ENCODE peak calls at places on chromosomes 1 and 21, in six cellular contexts. Q, N, A, T, I and J are unnamed samples.

GRCh38 chr1:192263436-192263835 is 53.4 kb upstream of the RGS21 start:
- DNase-seq in Q (no peak), N (no peak), A (no peak), T (no peak), I (no peak), J (no peak)

GRCh38 chr1:100462291-100463040 is 75.5 kb upstream of the GPR88 start:
- DNase-seq in Q (no peak), N (no peak), A (no peak), T (no peak), I (no peak), J (no peak)

GRCh38 chr1:160095382-160096105 is 2.9 kb downstream of the IGSF8 start:
- DNase-seq in Q (no peak), N (no peak), A (no peak), T (peak), I (no peak), J (no peak)

GRCh38 chr1:183417691-183418491 is at the start of gene NMNAT2:
- DNase-seq in Q (no peak), N (no peak), A (no peak), T (peak), I (no peak), J (no peak)

GRCh38 chr1:8055973-8056372 is 29.9 kb upstream of the ERRFI1 start:
- DNase-seq in Q (no peak), N (no peak), A (no peak), T (no peak), I (no peak), J (no peak)

GRCh38 chr1:12460911-12461621 is 156.9 kb downstream of the DHRS3 start:
- DNase-seq in Q (no peak), N (no peak), A (peak), T (peak), I (no peak), J (peak)

GRCh38 chr21:45525910-45526306 is 16.3 kb downstream of the SLC19A1 start:
- DNase-seq in Q (no peak), N (peak), A (no peak), T (no peak), I (no peak), J (no peak)

GRCh38 chr21:45542242-45542666 is at the start of gene SLC19A1:
- DNase-seq in Q (peak), N (peak), A (peak), T (peak), I (peak), J (no peak)

GRCh38 chr1:25068316-25068715 is 138.2 kb upstream of the RUNX3 start:
- DNase-seq in Q (no peak), N (no peak), A (no peak), T (no peak), I (no peak), J (no peak)

GRCh38 chr1:236861560-236862230 is 66.6 kb downstream of the MTR start:
- DNase-seq in Q (no peak), N (no peak), A (no peak), T (no peak), I (no peak), J (no peak)

GRCh38 chr21:45836268-45836655 is 145.3 kb upstream of the COL6A1 start:
- DNase-seq in Q (no peak), N (no peak), A (no peak), T (no peak), I (no peak), J (peak)

GRCh38 chr1:208207388-208208131 is 36.6 kb downstream of the PLXNA2 start:
- DNase-seq in Q (no peak), N (no peak), A (peak), T (peak), I (no peak), J (no peak)

GRCh38 chr1:214558002-214558770 is 6.8 kb upstream of the PTPN14 start:
- DNase-seq in Q (no peak), N (no peak), A (no peak), T (no peak), I (no peak), J (no peak)

GRCh38 chr1:54919367-54920359 is 32.7 kb upstream of the DHCR24 start:
- DNase-seq in Q (no peak), N (no peak), A (no peak), T (no peak), I (no peak), J (no peak)

GRCh38 chr1:1085171-1085841 is 11.2 kb upstream of the RNF223 start:
- DNase-seq in Q (no peak), N (no peak), A (no peak), T (no peak), I (no peak), J (no peak)

GRCh38 chr1:112614460-112615065 is 4.4 kb downstream of the ST7L start:
- DNase-seq in Q (peak), N (no peak), A (no peak), T (peak), I (no peak), J (no peak)

GRCh38 chr21:45590726-45591618 is 48.7 kb upstream of the SLC19A1 start:
- DNase-seq in Q (peak), N (peak), A (no peak), T (no peak), I (peak), J (no peak)

GRCh38 chr1:202572867-202573266 is 137.4 kb downstream of the SYT2 start:
- DNase-seq in Q (no peak), N (no peak), A (no peak), T (no peak), I (no peak), J (no peak)

GRCh38 chr1:167477962-167478361 is 40.4 kb downstream of the CD247 start:
- DNase-seq in Q (no peak), N (no peak), A (no peak), T (no peak), I (no peak), J (no peak)

GRCh38 chr1:65009724-65010420 is 43.5 kb upstream of the JAK1 start:
- DNase-seq in Q (no peak), N (no peak), A (no peak), T (no peak), I (no peak), J (no peak)

GRCh38 chr1:195591917-195592672 is 1016.1 kb downstream of the KCNT2 start:
- DNase-seq in Q (no peak), N (no peak), A (no peak), T (peak), I (no peak), J (no peak)

GRCh38 chr1:17265950-17266349 is 17.1 kb downstream of the PADI3 start:
- DNase-seq in Q (no peak), N (no peak), A (no peak), T (no peak), I (no peak), J (no peak)

GRCh38 chr1:183030053-183030452 is 6.8 kb downstream of the LAMC1 start:
- DNase-seq in Q (no peak), N (no peak), A (peak), T (no peak), I (no peak), J (no peak)

GRCh38 chr1:184740344-184740743 is 14.3 kb downstream of the EDEM3 start:
- DNase-seq in Q (no peak), N (no peak), A (no peak), T (no peak), I (no peak), J (no peak)

GRCh38 chr1:21921100-21921875 is 15.8 kb downstream of the HSPG2 start:
- DNase-seq in Q (no peak), N (no peak), A (no peak), T (no peak), I (no peak), J (no peak)

GRCh38 chr21:41579692-41580091 is 71.7 kb upstream of the TMPRSS2 start:
- DNase-seq in Q (no peak), N (no peak), A (no peak), T (no peak), I (no peak), J (no peak)

GRCh38 chr1:148290881-148291280 is 138.8 kb upstream of the NBPF11 start:
- DNase-seq in Q (no peak), N (no peak), A (no peak), T (no peak), I (no peak), J (no peak)

GRCh38 chr21:38082936-38083335 is 166.7 kb upstream of the KCNJ6 start:
- DNase-seq in Q (no peak), N (no peak), A (no peak), T (no peak), I (no peak), J (no peak)